ENCODE peak calls at places on chromosomes 1 and 21, in six cellular contexts. P, J, H, X, R and U are unnamed samples.

GRCh38 chr1:185376840-185377635 is 60.0 kb upstream of the IVNS1ABP start:
- DNase-seq in R (no peak), X (peak; percentile 84), H (peak; percentile 88), P (peak; percentile 18), J (no peak), U (no peak)

GRCh38 chr1:116574581-116575291 is 3.9 kb upstream of the CD58 start:
- DNase-seq in R (peak; percentile 54), J (peak; percentile 91), P (peak; percentile 79), X (peak; percentile 67), H (peak; percentile 81), U (no peak)

GRCh38 chr1:218163371-218163770 is 121.7 kb upstream of the RRP15 start:
- DNase-seq in R (no peak), J (no peak), H (no peak), P (no peak), X (no peak), U (no peak)

GRCh38 chr21:44556879-44557278 is 1.7 kb downstream of the KRTAP10-3 start:
- DNase-seq in J (peak; percentile 59), H (no peak), P (no peak), X (no peak), R (no peak), U (no peak)

GRCh38 chr1:150272379-150272840 is at the start of gene C1orf54:
- DNase-seq in H (peak; percentile 73), X (peak; percentile 64), J (no peak), R (peak; percentile 24), P (peak; percentile 80), U (no peak)

GRCh38 chr1:30533796-30534550 is 189.4 kb downstream of the MATN1 start:
- DNase-seq in R (no peak), H (no peak), P (no peak), X (no peak), J (no peak), U (no peak)

GRCh38 chr21:41957991-41958766 is 4.4 kb upstream of the C2CD2 start:
- DNase-seq in J (peak; percentile 88), X (peak; percentile 81), H (peak; percentile 96), R (peak; percentile 93), P (peak; percentile 45), U (peak; percentile 74)

GRCh38 chr1:19251305-19252196 is at the start of the genes EMC1 and MRTO4:
- DNase-seq in R (peak; percentile 38), H (peak; percentile 81), J (peak; percentile 97), P (peak; percentile 94), X (peak; percentile 80), U (no peak)

GRCh38 chr1:94878329-94878728 is 48.6 kb downstream of the CNN3 start:
- DNase-seq in J (no peak), P (no peak), H (no peak), X (no peak), R (no peak), U (no peak)

GRCh38 chr1:42736152-42736551 is 3.9 kb downstream of the CLDN19 start:
- DNase-seq in H (peak; percentile 42), R (no peak), P (no peak), J (peak; percentile 84), X (no peak), U (no peak)

GRCh38 chr1:41312991-41313645 is 48.1 kb upstream of the FOXO6 start:
- DNase-seq in J (no peak), H (peak; percentile 15), P (no peak), X (no peak), R (no peak), U (no peak)

GRCh38 chr1:17059391-17060128 is 5.7 kb upstream of the SDHB start:
- DNase-seq in J (no peak), X (peak; percentile 57), P (peak; percentile 85), R (peak; percentile 53), H (peak; percentile 78), U (no peak)

GRCh38 chr1:59422921-59423575 is 126.2 kb downstream of the FGGY start:
- DNase-seq in P (peak; percentile 22), R (no peak), X (no peak), H (peak; percentile 30), J (peak; percentile 96), U (no peak)

GRCh38 chr1:177355575-177355974 is 184.8 kb downstream of the BRINP2 start:
- DNase-seq in X (peak; percentile 10), J (peak; percentile 43), H (peak; percentile 58), P (peak; percentile 41), R (peak; percentile 11), U (no peak)

GRCh38 chr1:151325646-151326429 is 1.4 kb downstream of the PI4KB start:
- DNase-seq in P (no peak), H (peak; percentile 32), X (no peak), J (no peak), R (no peak), U (no peak)

GRCh38 chr1:234478152-234478480 is 863 bp downstream of the TARBP1 start:
- DNase-seq in R (no peak), J (peak; percentile 90), H (peak; percentile 42), X (no peak), P (peak; percentile 54), U (no peak)

GRCh38 chr1:84573481-84573966 is 716 bp downstream of the CTBS start:
- DNase-seq in R (no peak), X (peak; percentile 1), H (no peak), J (no peak), P (no peak), U (peak; percentile 20)

GRCh38 chr1:209768354-209768774 is 12.5 kb downstream of the TRAF3IP3 start:
- DNase-seq in R (no peak), P (no peak), H (no peak), J (no peak), X (no peak), U (no peak)

GRCh38 chr1:21524220-21524619 is 15.0 kb downstream of the ALPL start:
- DNase-seq in R (no peak), H (no peak), X (no peak), P (no peak), J (no peak), U (no peak)

GRCh38 chr1:88935522-88936222 is 44.3 kb upstream of the GTF2B start:
- DNase-seq in X (no peak), P (peak; percentile 59), R (no peak), J (no peak), H (peak; percentile 64), U (no peak)

GRCh38 chr1:117664314-117664713 is 58.5 kb downstream of the TENT5C start:
- DNase-seq in J (no peak), P (no peak), R (no peak), X (no peak), H (no peak), U (no peak)

GRCh38 chr1:73860421-73860950 is 337.5 kb downstream of the LRRIQ3 start:
- DNase-seq in H (no peak), R (no peak), P (no peak), J (no peak), X (no peak), U (no peak)

GRCh38 chr1:198155253-198155652 is 1.5 kb upstream of the NEK7 start:
- DNase-seq in P (peak; percentile 53), X (peak; percentile 54), H (peak; percentile 83), J (no peak), R (peak; percentile 54), U (no peak)

GRCh38 chr1:233241782-233242181 is 53.7 kb downstream of the PCNX2 start:
- DNase-seq in H (no peak), J (no peak), R (no peak), X (no peak), P (no peak), U (no peak)

GRCh38 chr1:51410568-51411460 is 80.5 kb upstream of the TTC39A start:
- DNase-seq in X (peak; percentile 20), J (no peak), R (no peak), P (no peak), H (peak; percentile 34), U (no peak)

GRCh38 chr1:4954392-4954791 is 300.0 kb downstream of the AJAP1 start:
- DNase-seq in P (no peak), J (no peak), X (no peak), H (no peak), R (no peak), U (no peak)

GRCh38 chr1:176009951-176010350 is 197.1 kb downstream of the COP1 start:
- DNase-seq in H (no peak), P (no peak), X (no peak), R (no peak), J (no peak), U (no peak)

GRCh38 chr21:25872271-25872670 is 137.5 kb downstream of the GABPA start:
- DNase-seq in H (no peak), X (no peak), R (no peak), P (peak; percentile 29), J (no peak), U (no peak)
- TF ChIP-seq CTCF in H (no peak), X (peak; percentile 26), R (no peak), P (peak; percentile 44), J (no peak), U (peak; percentile 34)

GRCh38 chr1:169271094-169271493 is 96.5 kb downstream of the NME7 start:
- DNase-seq in J (no peak), X (no peak), P (peak; percentile 14), R (no peak), H (no peak), U (no peak)
- TF ChIP-seq CTCF in J (no peak), X (no peak), P (peak; percentile 16), R (no peak), H (no peak), U (peak; percentile 31)

GRCh38 chr1:164768045-164768402 is 209.0 kb downstream of the PBX1 start:
- DNase-seq in P (no peak), J (no peak), H (peak; percentile 44), R (no peak), X (no peak), U (no peak)

GRCh38 chr1:164765557-164765956 is 206.6 kb downstream of the PBX1 start:
- DNase-seq in H (peak; percentile 94), X (peak; percentile 86), J (no peak), P (no peak), R (no peak), U (peak; percentile 79)

GRCh38 chr1:164764333-164764732 is 205.3 kb downstream of the PBX1 start:
- DNase-seq in H (peak; percentile 48), R (no peak), X (peak; percentile 68), P (no peak), J (no peak), U (no peak)

GRCh38 chr1:164767257-164768044 is 208.5 kb downstream of the PBX1 start:
- DNase-seq in R (peak; percentile 91), P (no peak), J (no peak), H (peak; percentile 95), X (peak; percentile 89), U (no peak)

DNA sequence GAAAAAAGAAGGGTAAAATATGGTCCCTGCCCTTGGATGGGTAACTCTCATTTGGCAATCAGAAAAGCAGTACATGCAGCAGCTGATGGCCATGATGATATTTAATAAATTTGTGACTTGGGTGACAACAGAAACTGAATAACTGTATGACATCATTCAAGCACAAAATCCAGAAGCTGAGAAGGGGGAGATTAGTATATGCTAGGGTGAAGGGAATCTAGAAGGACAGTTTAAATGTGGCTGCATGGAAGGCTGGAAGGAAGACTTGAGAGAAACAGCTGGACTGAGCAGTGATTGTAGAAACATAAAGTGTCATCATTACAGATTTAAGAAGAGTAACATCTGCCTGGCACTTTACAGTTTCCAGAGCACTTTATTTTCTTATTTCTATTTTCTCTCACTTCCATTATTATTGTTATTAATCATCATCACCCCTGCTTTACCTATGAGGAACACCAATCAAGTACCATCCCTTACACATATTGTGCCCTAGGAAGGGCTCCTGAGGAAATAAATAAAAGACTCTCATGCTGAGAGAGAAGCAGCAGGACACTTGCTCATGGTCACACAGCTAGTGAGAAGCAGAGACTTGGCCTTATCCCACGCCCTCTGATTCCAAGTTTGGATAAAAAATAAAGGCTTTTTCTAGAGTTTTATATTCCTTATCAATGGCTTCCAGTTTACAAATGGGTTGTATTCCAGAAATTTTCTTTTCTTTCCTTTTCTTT is 207.2 kb downstream of the PBX1 start:
- DNase-seq in R (no peak), J (no peak), X (no peak), P (no peak), H (peak; percentile 47), U (no peak)
- TF ChIP-seq CTCF in R (no peak), J (no peak), X (no peak), P (no peak), H (no peak), U (no peak)

GRCh38 chr1:181135462-181135781 is 46.9 kb downstream of the IER5 start:
- DNase-seq in J (no peak), R (no peak), X (peak; percentile 43), P (peak; percentile 64), H (peak; percentile 62), U (no peak)
- TF ChIP-seq CTCF in J (no peak), R (peak; percentile 45), X (peak; percentile 59), P (peak; percentile 55), H (peak; percentile 52), U (peak; percentile 37)